ENCODE peak calls at places on chromosome 1, in five cellular contexts. V is stimulated activated CD4-positive, alpha-beta T cell treated with anti-CD3 and anti-CD28 coated beads, Interleukin-2, amount 100 ng/mL, for 24 hours; Q is AML-193; J is naive thymus-derived CD4-positive, alpha-beta T cell; K is ELR. Z is an unnamed sample.

GRCh38 chr1:31793086-31793485 is 22.7 kb downstream of the SPOCD1 start:
- DNase-seq in V (no peak), Q (no peak), J (no peak), K (no peak), Z (no peak)

GRCh38 chr1:197984273-197984672 is 67.1 kb downstream of the LHX9 start:
- DNase-seq in V (no peak), Q (no peak), J (no peak), K (peak), Z (no peak)

GRCh38 chr1:104768466-104768865 is 1018.8 kb downstream of the AMY1C start:
- DNase-seq in V (no peak), Q (no peak), J (no peak), K (no peak), Z (no peak)

GRCh38 chr1:230104395-230105244 is 37.6 kb downstream of the GALNT2 start:
- DNase-seq in V (peak), Q (peak), J (no peak), K (peak), Z (peak)

GRCh38 chr1:91819038-91819788 is 66.7 kb downstream of the TGFBR3 start:
- DNase-seq in V (no peak), Q (no peak), J (no peak), K (no peak), Z (no peak)

GRCh38 chr1:221829327-221830011 is 87.6 kb upstream of the DUSP10 start:
- DNase-seq in V (peak), Q (no peak), J (no peak), K (peak), Z (no peak)

GRCh38 chr1:1606232-1606631 is 6.3 kb upstream of the FNDC10 start:
- DNase-seq in V (no peak), Q (no peak), J (no peak), K (no peak), Z (no peak)

GRCh38 chr1:48617227-48617626 is 145.2 kb upstream of the SPATA6 start:
- DNase-seq in V (no peak), Q (peak), J (no peak), K (peak), Z (no peak)

GRCh38 chr1:43933386-43934278 is at the start of gene ARTN:
- DNase-seq in V (peak), Q (no peak), J (no peak), K (peak), Z (no peak)

GRCh38 chr1:204089044-204089751 is 16.3 kb downstream of the SOX13 start:
- DNase-seq in V (no peak), Q (no peak), J (no peak), K (peak), Z (no peak)

GRCh38 chr1:983736-984475 is 2.0 kb upstream of the PERM1 start:
- DNase-seq in V (peak), Q (no peak), J (peak), K (peak), Z (no peak)